ENCODE peak calls at places on chromosomes 1 and 21, in nine cellular contexts. One of them, this sample, is unnamed.

GRCh38 chr1:150922519-150922975 is 3.6 kb upstream of the SETDB1 start:
- DNase-seq in NCI-H1105: peak
- DNase-seq in left colon: peak
- DNase-seq in NCI-H345: peak
- DNase-seq in kidney tubule cell: peak
- DNase-seq in NB4: peak
- DNase-seq in dorsolateral prefrontal cortex: no peak
- DNase-seq in Ammon's horn: peak
- DNase-seq in fibroblast of pulmonary artery: peak
- DNase-seq in this sample: peak

GRCh38 chr21:42213082-42213774 is 5.7 kb upstream of the ABCG1 start:
- DNase-seq in kidney tubule cell: no peak
- DNase-seq in left colon: peak
- DNase-seq in NCI-H1105: no peak
- DNase-seq in fibroblast of pulmonary artery: no peak
- DNase-seq in Ammon's horn: no peak
- DNase-seq in NCI-H345: no peak
- DNase-seq in NB4: no peak
- DNase-seq in dorsolateral prefrontal cortex: no peak
- DNase-seq in this sample: no peak

GRCh38 chr1:207519505-207520399 is 23.8 kb downstream of the CR1 start:
- DNase-seq in NB4: no peak
- DNase-seq in dorsolateral prefrontal cortex: no peak
- DNase-seq in Ammon's horn: peak
- DNase-seq in kidney tubule cell: no peak
- DNase-seq in NCI-H345: no peak
- DNase-seq in fibroblast of pulmonary artery: no peak
- DNase-seq in left colon: no peak
- DNase-seq in NCI-H1105: no peak
- DNase-seq in this sample: no peak

GRCh38 chr1:153598309-153599172 is 14.4 kb downstream of the S100A16 start:
- DNase-seq in NCI-H1105: no peak
- DNase-seq in NCI-H345: peak
- DNase-seq in left colon: no peak
- DNase-seq in dorsolateral prefrontal cortex: no peak
- DNase-seq in kidney tubule cell: peak
- DNase-seq in NB4: peak
- DNase-seq in Ammon's horn: peak
- DNase-seq in fibroblast of pulmonary artery: peak
- DNase-seq in this sample: no peak

GRCh38 chr1:36752891-36753361 is 270.2 kb upstream of the CSF3R start:
- DNase-seq in NCI-H345: no peak
- DNase-seq in Ammon's horn: no peak
- DNase-seq in NCI-H1105: no peak
- DNase-seq in left colon: no peak
- DNase-seq in fibroblast of pulmonary artery: no peak
- DNase-seq in dorsolateral prefrontal cortex: no peak
- DNase-seq in NB4: peak
- DNase-seq in kidney tubule cell: peak
- DNase-seq in this sample: no peak

GRCh38 chr21:45543710-45544448 is 1.6 kb upstream of the SLC19A1 start:
- DNase-seq in NCI-H345: no peak
- DNase-seq in dorsolateral prefrontal cortex: no peak
- DNase-seq in NB4: no peak
- DNase-seq in kidney tubule cell: no peak
- DNase-seq in fibroblast of pulmonary artery: no peak
- DNase-seq in Ammon's horn: no peak
- DNase-seq in left colon: peak
- DNase-seq in NCI-H1105: no peak
- DNase-seq in this sample: no peak

GRCh38 chr1:9278585-9279153 is 14.0 kb upstream of the SPSB1 start:
- DNase-seq in kidney tubule cell: no peak
- DNase-seq in Ammon's horn: no peak
- DNase-seq in fibroblast of pulmonary artery: no peak
- DNase-seq in left colon: no peak
- DNase-seq in NCI-H1105: no peak
- DNase-seq in dorsolateral prefrontal cortex: no peak
- DNase-seq in NB4: no peak
- DNase-seq in NCI-H345: no peak
- DNase-seq in this sample: no peak

GRCh38 chr1:21149430-21149861 is 27.3 kb downstream of the EIF4G3 start:
- DNase-seq in NCI-H345: no peak
- DNase-seq in dorsolateral prefrontal cortex: no peak
- DNase-seq in fibroblast of pulmonary artery: peak
- DNase-seq in left colon: no peak
- DNase-seq in NCI-H1105: no peak
- DNase-seq in Ammon's horn: peak
- DNase-seq in kidney tubule cell: peak
- DNase-seq in NB4: no peak
- DNase-seq in this sample: no peak

GRCh38 chr1:204203206-204203767 is 7.0 kb upstream of the KISS1 start:
- DNase-seq in Ammon's horn: no peak
- DNase-seq in fibroblast of pulmonary artery: no peak
- DNase-seq in dorsolateral prefrontal cortex: no peak
- DNase-seq in NCI-H345: no peak
- DNase-seq in left colon: no peak
- DNase-seq in kidney tubule cell: peak
- DNase-seq in NB4: no peak
- DNase-seq in NCI-H1105: no peak
- DNase-seq in this sample: no peak

GRCh38 chr1:53025034-53025777 is 36.8 kb upstream of the PODN start:
- DNase-seq in NCI-H1105: no peak
- DNase-seq in NCI-H345: no peak
- DNase-seq in Ammon's horn: no peak
- DNase-seq in fibroblast of pulmonary artery: peak
- DNase-seq in left colon: peak
- DNase-seq in dorsolateral prefrontal cortex: no peak
- DNase-seq in kidney tubule cell: peak
- DNase-seq in NB4: no peak
- DNase-seq in this sample: no peak

GRCh38 chr1:162554258-162554657 is 7.3 kb upstream of the UAP1 start:
- DNase-seq in Ammon's horn: no peak
- DNase-seq in kidney tubule cell: no peak
- DNase-seq in NCI-H1105: no peak
- DNase-seq in left colon: no peak
- DNase-seq in dorsolateral prefrontal cortex: no peak
- DNase-seq in fibroblast of pulmonary artery: peak
- DNase-seq in NCI-H345: no peak
- DNase-seq in NB4: peak
- DNase-seq in this sample: no peak

GRCh38 chr1:41051022-41051421 is 29.5 kb upstream of the SLFNL1 start:
- DNase-seq in fibroblast of pulmonary artery: no peak
- DNase-seq in left colon: no peak
- DNase-seq in dorsolateral prefrontal cortex: no peak
- DNase-seq in Ammon's horn: no peak
- DNase-seq in NCI-H1105: no peak
- DNase-seq in NCI-H345: no peak
- DNase-seq in kidney tubule cell: no peak
- DNase-seq in NB4: no peak
- DNase-seq in this sample: no peak

GRCh38 chr1:229440821-229441537 is 7.1 kb upstream of the ACTA1 start:
- DNase-seq in fibroblast of pulmonary artery: peak
- DNase-seq in dorsolateral prefrontal cortex: no peak
- DNase-seq in NCI-H1105: no peak
- DNase-seq in kidney tubule cell: peak
- DNase-seq in NCI-H345: no peak
- DNase-seq in left colon: no peak
- DNase-seq in NB4: no peak
- DNase-seq in Ammon's horn: no peak
- DNase-seq in this sample: no peak

GRCh38 chr1:172431721-172432192 is 11.3 kb downstream of the C1orf105 start:
- DNase-seq in fibroblast of pulmonary artery: no peak
- DNase-seq in NB4: no peak
- DNase-seq in left colon: peak
- DNase-seq in dorsolateral prefrontal cortex: no peak
- DNase-seq in kidney tubule cell: peak
- DNase-seq in NCI-H345: peak
- DNase-seq in Ammon's horn: no peak
- DNase-seq in NCI-H1105: no peak
- DNase-seq in this sample: no peak

GRCh38 chr1:53913352-53914043 is 19.5 kb downstream of the DIO1 start:
- DNase-seq in fibroblast of pulmonary artery: no peak
- DNase-seq in dorsolateral prefrontal cortex: no peak
- DNase-seq in NCI-H345: no peak
- DNase-seq in NCI-H1105: no peak
- DNase-seq in NB4: no peak
- DNase-seq in left colon: no peak
- DNase-seq in kidney tubule cell: no peak
- DNase-seq in Ammon's horn: no peak
- DNase-seq in this sample: no peak

GRCh38 chr1:60727553-60727952 is 354.8 kb upstream of the NFIA start:
- DNase-seq in kidney tubule cell: peak
- DNase-seq in NCI-H1105: no peak
- DNase-seq in fibroblast of pulmonary artery: no peak
- DNase-seq in left colon: no peak
- DNase-seq in NCI-H345: no peak
- DNase-seq in NB4: no peak
- DNase-seq in dorsolateral prefrontal cortex: no peak
- DNase-seq in Ammon's horn: no peak
- DNase-seq in this sample: no peak

GRCh38 chr1:17027900-17028299 is 16.2 kb upstream of the ATP13A2 start:
- DNase-seq in fibroblast of pulmonary artery: no peak
- DNase-seq in Ammon's horn: no peak
- DNase-seq in dorsolateral prefrontal cortex: no peak
- DNase-seq in NCI-H1105: peak
- DNase-seq in kidney tubule cell: no peak
- DNase-seq in NB4: no peak
- DNase-seq in left colon: no peak
- DNase-seq in NCI-H345: no peak
- DNase-seq in this sample: no peak